ENCODE peak calls at places on chromosomes 12 and 14, in four cellular contexts. X is HTR-8/SVneo; V is NCI-H510A treated with DMSO at 0.1 percent for 48 hours; Q is T-helper 2 cell treated with Interferon-gamma antibody and Interleukin-4, amounts not matched to agents 5 μg/mL and 100 μg/mL, for 36 hours. M is an unnamed sample.

GRCh38 chr14:104206281-104206904 is 68.0 kb downstream of the KIF26A start:
- DNase-seq in X (no peak), V (peak), Q (no peak), M (peak)

GRCh38 chr14:68585690-68586089 is 207.2 kb downstream of the ZFP36L1 start:
- DNase-seq in X (no peak), V (no peak), Q (no peak), M (no peak)

GRCh38 chr14:79920180-79920579 is 291.1 kb downstream of the DIO2 start:
- DNase-seq in X (no peak), V (no peak), Q (no peak), M (no peak)

GRCh38 chr12:123660328-123660727 is 10.6 kb upstream of the TCTN2 start:
- DNase-seq in X (peak), V (no peak), Q (no peak), M (no peak)

GRCh38 chr12:40232602-40233001 is 7.8 kb downstream of the LRRK2 start:
- DNase-seq in X (no peak), V (no peak), Q (no peak), M (no peak)

GRCh38 chr12:111596985-111597730 is 2.0 kb downstream of the ATXN2 start:
- DNase-seq in X (peak), V (peak), Q (peak), M (peak)

GRCh38 chr12:40552868-40553267 is 139.4 kb upstream of the CNTN1 start:
- DNase-seq in X (no peak), V (no peak), Q (no peak), M (no peak)

GRCh38 chr12:53381739-53382630 is 2.0 kb downstream of the SP1 start:
- DNase-seq in X (no peak), V (no peak), Q (peak), M (no peak)

GRCh38 chr12:118493962-118494361 is 117.6 kb downstream of the SUDS3 start:
- DNase-seq in X (no peak), V (peak), Q (no peak), M (no peak)

GRCh38 chr12:50055831-50056628 is 1.4 kb upstream of the ASIC1 start:
- DNase-seq in X (peak), V (peak), Q (peak), M (peak)